ENCODE peak calls at places on chromosome 11, in six cellular contexts. One of them, this sample, is unnamed. For H3K4me1, H3K36me3 and H3K27me3, the result is how much of the 10 kb centered on the place peaks cover.

GRCh38 chr11:58004664-58005063 is 19.0 kb upstream of the OR9Q1 start:
- DNase-seq in prostate gland: no peak
- DNase-seq in Panc1: no peak
- DNase-seq in hepatocyte: no peak
- DNase-seq in right atrium auricular region: no peak
- DNase-seq in HCT116: no peak
- DNase-seq in this sample: no peak

GRCh38 chr11:36034572-36035331 is 90.9 kb downstream of the LDLRAD3 start:
- DNase-seq in prostate gland: no peak
- DNase-seq in Panc1: no peak
- DNase-seq in hepatocyte: peak
- DNase-seq in right atrium auricular region: no peak
- DNase-seq in HCT116: no peak
- DNase-seq in this sample: no peak

GRCh38 chr11:101748572-101748971 is 164.8 kb upstream of the TRPC6 start:
- DNase-seq in prostate gland: no peak
- DNase-seq in Panc1: no peak
- DNase-seq in hepatocyte: no peak
- DNase-seq in right atrium auricular region: no peak
- DNase-seq in HCT116: no peak
- DNase-seq in this sample: no peak

GRCh38 chr11:69277074-69277809 is 16.7 kb upstream of the MYEOV start:
- DNase-seq in prostate gland: no peak
- DNase-seq in Panc1: no peak
- DNase-seq in hepatocyte: no peak
- DNase-seq in right atrium auricular region: no peak
- DNase-seq in HCT116: no peak
- DNase-seq in this sample: no peak

GRCh38 chr11:57648791-57649735 is 649 bp downstream of the YPEL4 start:
- DNase-seq in prostate gland: no peak
- DNase-seq in Panc1: no peak
- DNase-seq in hepatocyte: peak
- DNase-seq in right atrium auricular region: no peak
- DNase-seq in HCT116: no peak
- DNase-seq in this sample: no peak

GRCh38 chr11:88480217-88480616 is 142.7 kb upstream of the CTSC start:
- DNase-seq in prostate gland: no peak
- DNase-seq in Panc1: peak
- DNase-seq in hepatocyte: no peak
- DNase-seq in right atrium auricular region: no peak
- DNase-seq in HCT116: no peak
- DNase-seq in this sample: no peak

GRCh38 chr11:77191429-77191822 is 63.4 kb downstream of the MYO7A start:
- DNase-seq in prostate gland: no peak
- DNase-seq in Panc1: no peak
- DNase-seq in hepatocyte: no peak
- DNase-seq in right atrium auricular region: no peak
- DNase-seq in HCT116: peak
- DNase-seq in this sample: no peak

GRCh38 chr11:125443767-125444311 is 52.2 kb downstream of the FEZ1 start:
- DNase-seq in prostate gland: no peak
- DNase-seq in Panc1: no peak
- DNase-seq in hepatocyte: no peak
- DNase-seq in right atrium auricular region: no peak
- DNase-seq in HCT116: no peak
- DNase-seq in this sample: no peak

GRCh38 chr11:6755303-6755952 is 16.3 kb downstream of the OR2AG2 start:
- DNase-seq in prostate gland: no peak
- DNase-seq in Panc1: no peak
- DNase-seq in hepatocyte: peak
- DNase-seq in right atrium auricular region: no peak
- DNase-seq in HCT116: peak
- DNase-seq in this sample: no peak

GRCh38 chr11:47864910-47865309 is 16.8 kb upstream of the NUP160 start:
- DNase-seq in prostate gland: no peak
- DNase-seq in Panc1: no peak
- DNase-seq in hepatocyte: no peak
- DNase-seq in right atrium auricular region: no peak
- DNase-seq in HCT116: no peak
- DNase-seq in this sample: no peak
- H3K4me1 ChIP-seq in prostate gland: under half
- H3K4me1 ChIP-seq in Panc1: under half
- H3K4me1 ChIP-seq in hepatocyte: under half
- H3K4me1 ChIP-seq in right atrium auricular region: under half
- H3K4me1 ChIP-seq in HCT116: under half
- H3K4me1 ChIP-seq in this sample: under half

DNA sequence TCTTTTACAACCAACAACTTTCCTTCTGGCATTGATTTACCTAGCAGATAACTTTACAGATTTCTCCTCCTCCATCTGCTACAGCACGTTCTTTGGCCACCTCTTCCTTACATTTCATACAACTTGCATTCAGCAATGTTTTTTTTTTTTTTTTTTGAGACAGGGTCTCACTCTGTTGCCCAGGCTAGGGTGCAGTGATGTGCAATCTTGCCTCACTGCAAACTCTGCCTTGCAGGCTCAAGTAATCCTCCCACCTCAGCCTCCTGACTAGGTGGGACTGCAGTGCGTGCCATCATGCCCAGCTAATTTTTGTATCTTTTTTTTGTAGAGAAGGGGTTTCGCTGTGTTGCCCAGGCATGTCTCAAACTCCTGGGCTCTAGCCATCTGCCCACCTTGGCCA is 6.5 kb downstream of the PDE3B start:
- DNase-seq in prostate gland: no peak
- DNase-seq in Panc1: no peak
- DNase-seq in hepatocyte: no peak
- DNase-seq in right atrium auricular region: no peak
- DNase-seq in HCT116: no peak
- DNase-seq in this sample: no peak
- H3K36me3 ChIP-seq in prostate gland: under half
- H3K36me3 ChIP-seq in Panc1: under half
- H3K36me3 ChIP-seq in hepatocyte: under half
- H3K36me3 ChIP-seq in right atrium auricular region: under half
- H3K36me3 ChIP-seq in HCT116: under half
- H3K36me3 ChIP-seq in this sample: under half

GRCh38 chr11:119933164-119933563 is 204.2 kb upstream of the NECTIN1 start:
- DNase-seq in prostate gland: no peak
- DNase-seq in Panc1: no peak
- DNase-seq in hepatocyte: no peak
- DNase-seq in right atrium auricular region: no peak
- DNase-seq in HCT116: no peak
- DNase-seq in this sample: no peak
- H3K27me3 ChIP-seq in prostate gland: under half
- H3K27me3 ChIP-seq in Panc1: under half
- H3K27me3 ChIP-seq in hepatocyte: under half
- H3K27me3 ChIP-seq in right atrium auricular region: under half
- H3K27me3 ChIP-seq in HCT116: half or more
- H3K27me3 ChIP-seq in this sample: under half

GRCh38 chr11:74008373-74009229 is at the start of gene UCP3:
- DNase-seq in prostate gland: no peak
- DNase-seq in Panc1: no peak
- DNase-seq in hepatocyte: no peak
- DNase-seq in right atrium auricular region: no peak
- DNase-seq in HCT116: no peak
- DNase-seq in this sample: no peak
- H3K4me1 ChIP-seq in prostate gland: under half
- H3K4me1 ChIP-seq in Panc1: under half
- H3K4me1 ChIP-seq in hepatocyte: under half
- H3K4me1 ChIP-seq in right atrium auricular region: under half
- H3K4me1 ChIP-seq in HCT116: under half
- H3K4me1 ChIP-seq in this sample: under half

DNA sequence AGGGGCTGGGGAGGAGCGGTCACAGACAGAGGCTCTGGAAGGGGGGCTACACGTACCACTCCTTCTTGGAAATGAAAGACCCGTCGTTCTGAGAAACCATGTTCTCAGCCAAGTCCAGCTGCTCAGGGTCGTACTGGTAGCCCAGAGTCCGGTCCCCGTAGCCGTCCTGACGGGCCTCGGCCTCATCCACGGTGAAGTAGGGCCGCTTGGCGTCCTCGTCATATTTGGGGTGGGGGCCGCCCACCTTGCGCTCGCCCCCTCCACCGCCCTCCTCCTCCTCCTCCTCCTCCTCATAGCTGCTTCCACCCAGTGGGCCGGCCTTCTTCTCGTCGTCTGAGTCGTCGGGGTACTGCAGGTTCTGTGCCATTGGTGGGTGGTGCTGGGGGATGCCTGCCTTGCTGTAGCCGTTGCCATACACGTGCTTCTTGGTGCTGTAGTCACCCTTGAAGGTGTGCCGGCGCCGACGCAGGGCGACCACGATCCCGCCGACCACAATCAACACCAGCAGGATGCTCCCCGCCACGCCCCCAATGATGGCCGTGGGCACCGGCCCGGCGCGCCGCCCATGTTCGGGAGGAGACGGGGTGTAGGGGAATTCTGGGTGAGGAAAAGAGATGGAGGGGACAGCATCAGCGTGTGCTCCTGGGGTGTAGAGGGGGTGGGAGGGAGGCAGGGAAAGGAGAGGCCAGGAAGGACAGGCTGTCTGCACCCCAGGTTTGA is 64.1 kb downstream of the NECTIN1 start:
- DNase-seq in prostate gland: no peak
- DNase-seq in Panc1: no peak
- DNase-seq in hepatocyte: no peak
- DNase-seq in right atrium auricular region: no peak
- DNase-seq in HCT116: no peak
- DNase-seq in this sample: no peak
- H3K36me3 ChIP-seq in prostate gland: under half
- H3K36me3 ChIP-seq in Panc1: under half
- H3K36me3 ChIP-seq in hepatocyte: under half
- H3K36me3 ChIP-seq in right atrium auricular region: under half
- H3K36me3 ChIP-seq in HCT116: under half
- H3K36me3 ChIP-seq in this sample: under half

GRCh38 chr11:131815631-131816030 is 445.2 kb downstream of the NTM start:
- DNase-seq in prostate gland: no peak
- DNase-seq in Panc1: no peak
- DNase-seq in hepatocyte: peak
- DNase-seq in right atrium auricular region: no peak
- DNase-seq in HCT116: no peak
- DNase-seq in this sample: no peak
- H3K27me3 ChIP-seq in prostate gland: under half
- H3K27me3 ChIP-seq in Panc1: under half
- H3K27me3 ChIP-seq in hepatocyte: under half
- H3K27me3 ChIP-seq in right atrium auricular region: under half
- H3K27me3 ChIP-seq in HCT116: under half
- H3K27me3 ChIP-seq in this sample: under half

DNA sequence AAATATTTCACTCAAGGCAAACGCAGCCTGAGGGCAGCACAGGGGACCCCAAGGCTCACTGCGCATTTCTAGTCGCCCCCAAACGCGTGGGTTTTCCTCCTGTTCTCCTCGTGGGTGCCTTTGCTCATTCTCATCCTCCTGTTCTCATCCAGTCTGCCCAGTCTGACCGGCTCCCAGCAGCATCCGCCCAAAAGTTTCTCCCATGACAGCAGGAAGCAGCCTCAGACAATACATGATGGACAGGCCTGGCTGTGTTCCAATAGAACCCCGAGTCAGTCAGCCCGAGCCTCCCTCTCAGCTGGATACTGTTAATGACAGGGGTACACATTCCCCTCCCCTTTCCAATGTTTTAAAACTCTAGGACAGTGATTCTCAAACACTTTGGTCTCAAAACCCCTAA is 22.5 kb upstream of the KRTAP5-7 start:
- DNase-seq in prostate gland: no peak
- DNase-seq in Panc1: no peak
- DNase-seq in hepatocyte: no peak
- DNase-seq in right atrium auricular region: no peak
- DNase-seq in HCT116: no peak
- DNase-seq in this sample: no peak
- H3K4me1 ChIP-seq in prostate gland: under half
- H3K4me1 ChIP-seq in Panc1: under half
- H3K4me1 ChIP-seq in hepatocyte: under half
- H3K4me1 ChIP-seq in right atrium auricular region: under half
- H3K4me1 ChIP-seq in HCT116: under half
- H3K4me1 ChIP-seq in this sample: under half

DNA sequence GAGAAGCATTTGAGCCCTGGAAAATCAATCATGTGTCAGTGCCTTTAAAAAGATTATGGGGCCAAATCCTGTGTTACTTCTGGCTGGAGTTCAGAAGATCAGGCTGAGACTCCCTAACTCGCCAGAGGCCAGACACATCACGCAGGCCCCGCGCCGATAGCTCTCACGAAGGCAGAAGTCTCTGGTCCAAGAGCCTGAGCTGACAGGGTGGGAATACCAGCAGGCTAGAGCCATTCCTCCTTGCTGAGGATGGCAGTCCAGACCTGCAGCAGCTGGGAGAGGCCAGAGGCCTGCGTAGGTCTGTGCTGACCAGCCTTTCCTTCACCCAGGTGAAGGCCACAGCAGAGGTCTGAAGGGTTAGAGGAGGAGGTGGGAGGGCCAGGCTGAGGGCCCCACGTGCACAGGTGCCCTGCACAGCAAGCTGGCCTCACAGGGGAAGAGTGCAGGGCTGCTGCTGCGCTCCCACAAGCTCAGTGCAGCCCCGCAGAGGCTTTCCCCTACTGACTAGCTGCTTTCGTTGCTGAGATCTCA is 52.9 kb downstream of the ST14 start:
- DNase-seq in prostate gland: no peak
- DNase-seq in Panc1: no peak
- DNase-seq in hepatocyte: no peak
- DNase-seq in right atrium auricular region: peak
- DNase-seq in HCT116: no peak
- DNase-seq in this sample: peak
- H3K36me3 ChIP-seq in prostate gland: under half
- H3K36me3 ChIP-seq in Panc1: under half
- H3K36me3 ChIP-seq in hepatocyte: under half
- H3K36me3 ChIP-seq in right atrium auricular region: under half
- H3K36me3 ChIP-seq in HCT116: under half
- H3K36me3 ChIP-seq in this sample: under half

This sample was measured in vagina.